ENCODE peak calls at places on chromosomes 4 and X, in four cellular contexts. E, W, O and R are unnamed samples.

GRCh38 chrX:154967603-154968002 is 54.9 kb downstream of the F8 start:
- DNase-seq in W (no peak), E (no peak), O (no peak), R (no peak)

GRCh38 chr4:22881416-22881815 is 188.7 kb downstream of the GBA3 start:
- DNase-seq in W (no peak), O (no peak), E (no peak), R (no peak)

GRCh38 chrX:114051667-114052315 is 532.1 kb upstream of the HTR2C start:
- DNase-seq in O (no peak), E (no peak), W (no peak), R (no peak)

GRCh38 chr4:128393111-128393704 is 105.6 kb upstream of the PGRMC2 start:
- DNase-seq in O (no peak), E (no peak), W (no peak), R (no peak)

GRCh38 chr4:24089831-24090531 is 200.1 kb upstream of the PPARGC1A start:
- DNase-seq in O (no peak), W (no peak), E (no peak), R (no peak)

GRCh38 chrX:119482497-119483480 is 14.5 kb downstream of the SLC25A5 start:
- DNase-seq in O (no peak), W (peak; percentile 76), E (peak; percentile 71), R (peak; percentile 68)

GRCh38 chr4:2194556-2194955 is 47.4 kb downstream of the HAUS3 start:
- DNase-seq in E (no peak), O (no peak), W (no peak), R (no peak)

GRCh38 chr4:182925298-182925738 is 8.1 kb upstream of the DCTD start:
- DNase-seq in E (peak; percentile 82), O (no peak), W (peak; percentile 77), R (peak; percentile 83)

GRCh38 chrX:70293621-70294020 is 3.7 kb downstream of the KIF4A start:
- DNase-seq in E (no peak), O (no peak), W (no peak), R (no peak)

GRCh38 chr4:152460488-152460887 is 75.4 kb downstream of the FBXW7 start:
- DNase-seq in W (no peak), E (peak; percentile 77), O (no peak), R (no peak)

GRCh38 chrX:68874076-68874475 is 45.3 kb downstream of the EFNB1 start:
- DNase-seq in O (no peak), E (no peak), W (no peak), R (no peak)

GRCh38 chr4:20391224-20391623 is 139.5 kb downstream of the SLIT2 start:
- DNase-seq in W (no peak), E (no peak), O (no peak), R (no peak)

GRCh38 chr4:189786447-189786846 is 154.2 kb upstream of the FRG1 start:
- DNase-seq in W (no peak), E (no peak), O (no peak), R (no peak)

GRCh38 chr4:189784651-189785050 is 156.0 kb upstream of the FRG1 start:
- DNase-seq in O (no peak), E (no peak), W (no peak), R (no peak)

GRCh38 chr4:189787216-189788031 is 153.2 kb upstream of the FRG1 start:
- DNase-seq in O (no peak), W (no peak), E (peak; percentile 50), R (no peak)

DNA sequence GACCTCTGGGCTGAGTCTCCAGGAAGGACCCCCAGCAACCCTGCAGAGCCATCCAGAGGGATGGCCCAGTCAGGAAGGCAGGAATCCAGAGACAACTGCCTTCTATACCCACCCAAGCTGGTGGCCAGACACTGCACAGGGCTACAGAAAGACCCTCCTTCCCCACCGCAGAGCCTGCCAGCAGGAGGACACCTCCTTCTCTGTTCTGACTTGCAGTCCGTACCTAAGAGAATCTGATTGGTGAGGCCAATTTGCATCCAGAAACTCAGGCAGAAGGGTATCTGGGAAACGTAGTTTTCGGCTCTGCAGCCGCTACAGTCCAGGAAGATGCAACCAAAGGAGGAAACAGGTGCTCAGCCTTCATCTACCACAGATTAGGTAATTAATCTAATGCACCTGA is 155.4 kb upstream of the FRG1 start:
- DNase-seq in O (no peak), E (no peak), W (no peak), R (no peak)
- TF ChIP-seq POLR2AphosphoS5 in O (no peak), E (no peak), W (no peak), R (no peak)

GRCh38 chr4:13908455-13908854 is 280.9 kb upstream of the BOD1L1 start:
- DNase-seq in E (no peak), O (no peak), W (no peak), R (no peak)
- H3K27ac ChIP-seq in E (no peak overlapping the region), O (no peak overlapping the region), W (no peak overlapping the region), R (no peak overlapping the region)

GRCh38 chr4:17713779-17714178 is 67.6 kb downstream of the FAM184B start:
- DNase-seq in W (no peak), O (no peak), E (no peak), R (no peak)
- H3K27me3 ChIP-seq in W (peaks cover 4% of the 10 kb centered on the region), O (peaks cover 5% of the 10 kb centered on the region), E (no peaks in the 10 kb centered on the region), R (no peaks in the 10 kb centered on the region)

GRCh38 chr4:30718889-30719252 is 1.3 kb upstream of the PCDH7 start:
- DNase-seq in O (no peak), E (no peak), W (no peak), R (no peak)
- TF ChIP-seq POLR2AphosphoS5 in O (no peak), E (no peak), W (no peak), R (no peak)

DNA sequence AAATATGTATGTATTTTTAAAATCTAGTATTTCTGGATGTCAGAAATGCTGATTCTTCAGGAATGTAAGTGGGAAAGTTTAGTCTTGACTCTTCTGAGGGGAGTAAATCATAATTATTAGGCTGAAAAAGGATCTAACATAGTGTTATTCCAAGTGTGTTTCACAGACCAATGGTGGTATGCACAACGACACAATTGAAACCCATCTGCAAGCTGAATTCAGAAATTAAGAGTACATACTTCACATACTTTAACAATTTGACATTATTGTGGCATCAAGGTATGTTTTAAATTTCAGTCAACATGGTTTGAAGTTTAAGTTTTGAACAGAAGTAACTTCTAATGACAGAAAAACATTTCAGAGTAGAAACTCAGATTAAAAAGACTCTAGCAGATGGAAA is 236.7 kb downstream of the SLC7A11 start:
- DNase-seq in O (no peak), E (no peak), W (no peak), R (no peak)
- H3K27ac ChIP-seq in O (no peak overlapping the region), E (no peak overlapping the region), W (no peak overlapping the region), R (no peak overlapping the region)

DNA sequence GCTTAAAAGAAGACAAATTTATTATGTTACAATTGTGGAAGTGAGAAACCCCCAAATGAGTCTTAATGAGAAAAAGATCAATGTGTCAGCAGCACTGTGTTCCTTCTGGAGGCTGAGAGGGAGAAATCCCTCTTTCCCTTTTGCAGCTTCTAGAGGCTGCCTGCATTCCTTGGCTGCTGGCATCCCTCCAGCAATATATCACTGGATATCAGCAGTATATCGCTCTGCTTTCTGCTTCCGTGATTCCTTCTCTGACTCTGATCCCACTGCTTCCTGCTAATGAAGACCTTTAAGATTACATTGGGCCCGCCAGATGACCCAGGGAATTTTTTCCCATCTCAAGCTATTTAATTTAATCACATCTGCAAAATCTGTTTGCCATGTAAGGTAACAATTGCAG is 1008.0 kb downstream of the RAPGEF2 start:
- DNase-seq in E (no peak), O (no peak), W (no peak), R (no peak)
- H3K27me3 ChIP-seq in E (no peaks in the 10 kb centered on the region), O (no peaks in the 10 kb centered on the region), W (no peaks in the 10 kb centered on the region), R (no peaks in the 10 kb centered on the region)